ENCODE peak calls at places on chromosome 22, in four cellular contexts. B is IMR-90, E is H1, M is H9. P is an unnamed sample.

GRCh38 chr22:37427128-37427710 is at the start of gene ELFN2:
- DNase-seq in B (peak; percentile 10), E (no peak), M (no peak), P (no peak)

GRCh38 chr22:43200555-43200954 is 13.6 kb upstream of the TTLL12 start:
- DNase-seq in B (no peak), E (no peak), M (no peak), P (no peak)

GRCh38 chr22:45203150-45203974 is 37.3 kb downstream of the KIAA0930 start:
- DNase-seq in B (no peak), E (no peak), M (peak; percentile 21), P (no peak)

GRCh38 chr22:41808400-41808799 is 7.9 kb downstream of the CCDC134 start:
- DNase-seq in B (no peak), E (no peak), M (no peak), P (no peak)

GRCh38 chr22:27919222-27919942 is at the start of gene PITPNB:
- DNase-seq in B (peak; percentile 97), E (peak; percentile 98), M (peak; percentile 98), P (peak; percentile 99)

GRCh38 chr22:38236786-38237185 is 35.0 kb downstream of the MAFF start:
- DNase-seq in B (no peak), E (no peak), M (no peak), P (no peak)

GRCh38 chr22:25148149-25148691 is 51.4 kb upstream of the CRYBB3 start:
- DNase-seq in B (no peak), E (no peak), M (no peak), P (peak; percentile 73)

GRCh38 chr22:27718186-27719032 is 83.1 kb downstream of the MN1 start:
- DNase-seq in B (peak; percentile 98), E (no peak), M (peak; percentile 42), P (peak; percentile 86)

GRCh38 chr22:31637938-31638618 is 23.9 kb downstream of the PISD start:
- DNase-seq in B (no peak), E (no peak), M (no peak), P (no peak)

GRCh38 chr22:45846952-45847351 is 130.0 kb downstream of the WNT7B start:
- DNase-seq in B (no peak), E (no peak), M (no peak), P (no peak)

GRCh38 chr22:50057292-50057867 is 718 bp downstream of the TTLL8 start:
- DNase-seq in B (peak; percentile 14), E (no peak), M (peak; percentile 15), P (no peak)
- H4K5ac ChIP-seq in B (no peak overlapping the region), E (no peak overlapping the region), M (no peak overlapping the region), P (no peak overlapping the region)

DNA sequence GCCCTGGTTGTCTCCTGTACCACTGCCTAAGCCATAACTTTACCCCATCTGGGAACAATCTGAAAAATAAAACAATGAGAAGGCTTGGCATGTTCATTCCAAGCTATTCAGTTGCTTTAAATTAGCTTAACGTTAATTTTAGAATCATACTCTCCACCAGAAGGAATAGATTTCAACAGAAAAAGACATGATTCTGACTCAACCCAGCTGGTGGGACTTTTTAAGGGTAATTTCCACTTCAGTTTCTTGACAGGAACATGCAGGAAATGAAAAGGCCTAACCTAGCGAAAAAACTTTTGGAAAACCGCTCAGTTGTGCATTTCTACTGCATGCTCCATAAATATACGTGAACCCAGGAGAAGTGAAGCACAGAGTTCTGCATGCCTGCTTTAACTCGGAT is 7.9 kb downstream of the SF3A1 start:
- DNase-seq in B (no peak), E (no peak), M (no peak), P (no peak)
- H3K4me2 ChIP-seq in B (no peak overlapping the region), E (no peak overlapping the region), M (no peak overlapping the region), P (no peak overlapping the region)

GRCh38 chr22:40504285-40505249 is 132.0 kb downstream of the MRTFA start:
- DNase-seq in B (no peak), E (no peak), M (no peak), P (no peak)

GRCh38 chr22:40507491-40507890 is 129.0 kb downstream of the MRTFA start:
- DNase-seq in B (no peak), E (no peak), M (no peak), P (no peak)

GRCh38 chr22:40502919-40503318 is 132.5 kb downstream of the SGSM3 start:
- DNase-seq in B (no peak), E (no peak), M (no peak), P (no peak)

GRCh38 chr22:40509401-40510134 is 127.0 kb downstream of the MRTFA start:
- DNase-seq in B (peak; percentile 96), E (no peak), M (no peak), P (peak; percentile 59)

GRCh38 chr22:40506762-40507161 is 129.8 kb downstream of the MRTFA start:
- DNase-seq in B (no peak), E (no peak), M (no peak), P (no peak)
- H4K5ac ChIP-seq in B (no peak overlapping the region), E (no peak overlapping the region), M (no peak overlapping the region), P (no peak overlapping the region)

DNA sequence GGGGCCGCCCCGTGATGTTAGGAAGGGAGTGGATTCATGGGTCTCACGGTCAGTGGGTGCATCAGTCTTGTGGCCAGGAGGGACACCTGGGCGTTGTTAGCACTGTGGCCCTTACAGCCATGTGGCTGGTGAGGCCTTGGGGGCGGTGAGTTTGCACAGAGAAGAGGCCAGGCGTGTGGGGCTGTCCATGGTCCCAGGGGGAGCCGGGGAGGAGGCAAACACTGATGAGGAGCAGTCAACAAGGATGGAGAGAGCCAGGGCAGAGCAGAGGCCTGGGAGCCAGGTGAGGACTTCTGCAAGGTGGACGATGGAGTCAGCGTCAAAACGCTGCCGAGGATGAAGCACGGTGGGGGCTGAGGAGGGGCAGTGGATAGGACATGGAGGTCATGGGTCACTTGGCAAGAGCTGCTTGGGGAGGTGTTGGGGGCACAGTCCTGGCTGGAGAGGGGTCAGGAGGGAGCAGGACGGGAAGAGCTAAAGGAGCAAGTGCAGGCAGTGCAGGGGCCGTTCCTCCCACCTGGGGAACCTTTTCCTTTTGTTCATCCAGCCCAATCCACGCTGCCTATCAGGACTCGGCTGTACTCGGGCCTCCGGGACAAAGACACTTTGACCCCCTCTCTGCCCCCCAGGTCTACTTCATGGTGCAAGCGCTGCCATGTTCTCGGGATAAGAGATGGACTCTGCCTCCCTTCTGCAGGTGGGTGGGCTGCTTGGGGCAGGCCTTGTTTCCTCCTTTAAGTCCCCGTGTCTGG is 801.1 kb downstream of the TBC1D22A start:
- DNase-seq in B (no peak), E (no peak), M (no peak), P (no peak)
- H3K4me2 ChIP-seq in B (no peak overlapping the region), E (no peak overlapping the region), M (no peak overlapping the region), P (no peak overlapping the region)

GRCh38 chr22:50169181-50169759 is 1.3 kb upstream of the PANX2 start:
- DNase-seq in B (no peak), E (no peak), M (no peak), P (no peak)
- H4K5ac ChIP-seq in B (no peak overlapping the region), E (no peak overlapping the region), M (no peak overlapping the region), P (no peak overlapping the region)

DNA sequence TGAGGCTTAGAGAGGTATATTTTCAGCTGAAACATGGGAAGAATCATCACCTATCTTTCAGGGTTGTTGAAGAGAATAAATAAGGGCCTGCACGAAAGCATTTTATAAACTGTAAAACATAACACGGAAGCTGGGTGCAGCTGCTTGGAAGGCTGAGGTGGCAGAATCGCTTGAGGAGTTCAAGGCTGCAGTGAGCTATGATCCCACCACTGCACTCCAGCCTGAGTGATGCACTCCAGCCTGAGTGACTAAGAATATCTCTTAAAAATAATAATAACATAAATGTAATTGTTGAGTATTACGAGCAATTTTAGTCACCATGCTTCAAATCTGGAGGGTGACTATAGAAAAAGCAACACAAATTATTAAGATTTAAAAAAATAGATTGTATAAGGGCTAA is 16.3 kb downstream of the RBFOX2 start:
- DNase-seq in B (peak; percentile 32), E (no peak), M (no peak), P (no peak)
- H3K4me2 ChIP-seq in B (peak overlapping the region; percentile 3), E (no peak overlapping the region), M (no peak overlapping the region), P (no peak overlapping the region)

DNA sequence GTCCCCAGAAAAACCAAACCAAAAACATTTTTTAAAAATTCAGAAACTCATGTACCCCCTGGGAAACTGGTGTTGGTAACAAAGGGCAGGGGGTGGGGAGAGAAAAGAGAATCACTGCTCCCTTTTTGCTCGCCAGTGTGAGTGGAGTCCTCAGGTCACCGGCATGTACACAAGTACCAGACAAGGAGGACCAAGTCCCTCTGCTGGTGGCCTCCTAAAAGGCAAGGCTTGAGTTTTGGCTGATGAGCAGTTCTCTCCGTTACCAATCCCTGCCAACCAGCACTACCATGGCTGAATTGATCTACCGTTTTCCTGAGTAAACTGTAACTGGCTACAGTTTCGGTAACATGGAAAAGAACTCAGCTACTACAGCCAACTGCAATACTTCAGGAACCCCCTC is 22.0 kb downstream of the APOL5 start:
- DNase-seq in B (no peak), E (no peak), M (no peak), P (peak; percentile 62)
- H4K5ac ChIP-seq in B (no peak overlapping the region), E (no peak overlapping the region), M (no peak overlapping the region), P (no peak overlapping the region)

GRCh38 chr22:30299322-30299721 is 10.0 kb upstream of the CASTOR1 start:
- DNase-seq in B (no peak), E (no peak), M (no peak), P (no peak)

GRCh38 chr22:30296324-30296723 is 7.0 kb upstream of the CASTOR1 start:
- DNase-seq in B (no peak), E (no peak), M (no peak), P (no peak)

GRCh38 chr22:30296851-30297250 is 7.5 kb upstream of the CASTOR1 start:
- DNase-seq in B (no peak), E (no peak), M (no peak), P (no peak)

GRCh38 chr22:30297276-30298004 is 8.1 kb upstream of the CASTOR1 start:
- DNase-seq in B (no peak), E (no peak), M (no peak), P (no peak)

DNA sequence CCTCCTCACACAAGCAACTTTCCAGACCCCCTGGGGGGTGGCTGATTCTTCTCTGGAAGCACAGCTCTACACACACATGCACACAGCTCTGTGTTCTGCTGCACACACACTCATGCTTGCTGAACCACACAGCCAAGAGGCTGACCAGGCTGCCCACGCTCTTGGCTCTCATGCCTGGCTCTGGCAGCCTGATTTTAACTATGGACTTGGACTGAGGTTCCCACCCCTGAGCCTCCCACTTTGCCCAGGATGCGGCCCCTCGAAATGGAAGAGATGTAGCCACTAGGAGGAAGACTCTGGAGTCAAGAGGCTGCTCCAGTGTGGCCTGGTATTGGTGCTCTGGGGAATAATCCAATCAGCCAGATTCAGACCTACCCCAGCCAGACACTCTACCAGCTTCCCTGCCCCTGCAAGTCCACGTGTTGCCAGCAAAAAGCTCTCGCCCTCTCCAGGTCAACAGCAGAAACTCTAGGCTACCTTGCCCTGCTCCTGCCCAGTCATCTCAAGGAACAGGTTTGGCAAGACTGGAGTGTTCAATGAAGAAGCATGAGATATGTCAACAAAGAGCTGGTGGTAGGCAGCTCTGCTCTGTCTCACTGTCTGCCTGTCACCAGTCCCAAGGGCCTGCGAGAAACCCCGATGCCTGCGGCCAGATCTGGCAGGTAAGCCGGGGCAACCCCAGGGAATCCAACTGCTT is 8.8 kb upstream of the CASTOR1 start:
- DNase-seq in B (no peak), E (no peak), M (no peak), P (peak; percentile 38)
- H3K4me2 ChIP-seq in B (no peak overlapping the region), E (no peak overlapping the region), M (no peak overlapping the region), P (no peak overlapping the region)

P was measured in mesendoderm.